ENCODE peak calls at places on chromosomes 12 and 14, in ten cellular contexts. One of them, this sample, is unnamed.

GRCh38 chr12:66708704-66709443 is 30.0 kb upstream of the GRIP1 start:
- DNase-seq in upper lobe of right lung: no peak
- DNase-seq in neural crest cell: no peak
- DNase-seq in GM06990: no peak
- DNase-seq in IMR-90: peak
- DNase-seq in fibroblast of lung: no peak
- DNase-seq in H9: no peak
- DNase-seq in lower leg skin: no peak
- DNase-seq in ovary: no peak
- DNase-seq in foreskin fibroblast: no peak
- DNase-seq in this sample: no peak

GRCh38 chr12:45232771-45233372 is 17.0 kb downstream of the ANO6 start:
- DNase-seq in upper lobe of right lung: no peak
- DNase-seq in neural crest cell: no peak
- DNase-seq in GM06990: no peak
- DNase-seq in IMR-90: peak
- DNase-seq in fibroblast of lung: peak
- DNase-seq in H9: peak
- DNase-seq in lower leg skin: peak
- DNase-seq in ovary: no peak
- DNase-seq in foreskin fibroblast: peak
- DNase-seq in this sample: peak

GRCh38 chr14:68890173-68890931 is 88.8 kb downstream of the ACTN1 start:
- DNase-seq in upper lobe of right lung: no peak
- DNase-seq in neural crest cell: no peak
- DNase-seq in GM06990: no peak
- DNase-seq in IMR-90: no peak
- DNase-seq in fibroblast of lung: no peak
- DNase-seq in H9: no peak
- DNase-seq in lower leg skin: no peak
- DNase-seq in ovary: no peak
- DNase-seq in foreskin fibroblast: no peak
- DNase-seq in this sample: no peak

GRCh38 chr12:19808371-19808770 is 369.1 kb downstream of the AEBP2 start:
- DNase-seq in upper lobe of right lung: no peak
- DNase-seq in neural crest cell: no peak
- DNase-seq in GM06990: no peak
- DNase-seq in IMR-90: no peak
- DNase-seq in fibroblast of lung: peak
- DNase-seq in H9: no peak
- DNase-seq in lower leg skin: no peak
- DNase-seq in ovary: no peak
- DNase-seq in foreskin fibroblast: no peak
- DNase-seq in this sample: no peak

GRCh38 chr12:8771072-8771471 is 51.3 kb upstream of the A2ML1 start:
- DNase-seq in upper lobe of right lung: no peak
- DNase-seq in neural crest cell: no peak
- DNase-seq in GM06990: no peak
- DNase-seq in IMR-90: no peak
- DNase-seq in fibroblast of lung: no peak
- DNase-seq in H9: no peak
- DNase-seq in lower leg skin: no peak
- DNase-seq in ovary: no peak
- DNase-seq in foreskin fibroblast: no peak
- DNase-seq in this sample: no peak

GRCh38 chr14:96273629-96274028 is 17.6 kb downstream of the BDKRB1 start:
- DNase-seq in upper lobe of right lung: no peak
- DNase-seq in neural crest cell: no peak
- DNase-seq in GM06990: no peak
- DNase-seq in IMR-90: no peak
- DNase-seq in fibroblast of lung: no peak
- DNase-seq in H9: no peak
- DNase-seq in lower leg skin: no peak
- DNase-seq in ovary: no peak
- DNase-seq in foreskin fibroblast: no peak
- DNase-seq in this sample: no peak

GRCh38 chr14:40268236-40268635 is 836.0 kb upstream of the FBXO33 start:
- DNase-seq in upper lobe of right lung: no peak
- DNase-seq in neural crest cell: no peak
- DNase-seq in GM06990: no peak
- DNase-seq in IMR-90: no peak
- DNase-seq in fibroblast of lung: no peak
- DNase-seq in H9: no peak
- DNase-seq in lower leg skin: no peak
- DNase-seq in ovary: no peak
- DNase-seq in foreskin fibroblast: no peak
- DNase-seq in this sample: no peak

GRCh38 chr12:21634245-21634644 is 23.4 kb downstream of the LDHB start:
- DNase-seq in upper lobe of right lung: no peak
- DNase-seq in neural crest cell: no peak
- DNase-seq in GM06990: no peak
- DNase-seq in IMR-90: no peak
- DNase-seq in fibroblast of lung: no peak
- DNase-seq in H9: no peak
- DNase-seq in lower leg skin: no peak
- DNase-seq in ovary: no peak
- DNase-seq in foreskin fibroblast: no peak
- DNase-seq in this sample: no peak

GRCh38 chr12:79766705-79767464 is 76.1 kb upstream of the PAWR start:
- DNase-seq in upper lobe of right lung: no peak
- DNase-seq in neural crest cell: no peak
- DNase-seq in GM06990: no peak
- DNase-seq in IMR-90: peak
- DNase-seq in fibroblast of lung: peak
- DNase-seq in H9: no peak
- DNase-seq in lower leg skin: no peak
- DNase-seq in ovary: no peak
- DNase-seq in foreskin fibroblast: no peak
- DNase-seq in this sample: no peak

GRCh38 chr12:93742086-93742934 is 65.1 kb downstream of the CRADD start:
- DNase-seq in upper lobe of right lung: peak
- DNase-seq in neural crest cell: peak
- DNase-seq in GM06990: peak
- DNase-seq in IMR-90: peak
- DNase-seq in fibroblast of lung: peak
- DNase-seq in H9: peak
- DNase-seq in lower leg skin: peak
- DNase-seq in ovary: peak
- DNase-seq in foreskin fibroblast: peak
- DNase-seq in this sample: no peak

GRCh38 chr12:127909031-127909430 is 357.9 kb upstream of the TMEM132C start:
- DNase-seq in upper lobe of right lung: no peak
- DNase-seq in neural crest cell: no peak
- DNase-seq in GM06990: no peak
- DNase-seq in IMR-90: no peak
- DNase-seq in fibroblast of lung: peak
- DNase-seq in H9: no peak
- DNase-seq in lower leg skin: no peak
- DNase-seq in ovary: no peak
- DNase-seq in foreskin fibroblast: no peak
- DNase-seq in this sample: no peak

GRCh38 chr14:32203928-32204357 is 874 bp upstream of the RNU6-8 start:
- DNase-seq in upper lobe of right lung: no peak
- DNase-seq in neural crest cell: peak
- DNase-seq in GM06990: peak
- DNase-seq in IMR-90: no peak
- DNase-seq in fibroblast of lung: peak
- DNase-seq in H9: peak
- DNase-seq in lower leg skin: no peak
- DNase-seq in ovary: peak
- DNase-seq in foreskin fibroblast: no peak
- DNase-seq in this sample: no peak

GRCh38 chr14:105026789-105027563 is 6.1 kb upstream of the CDCA4 start:
- DNase-seq in upper lobe of right lung: no peak
- DNase-seq in neural crest cell: no peak
- DNase-seq in GM06990: no peak
- DNase-seq in IMR-90: peak
- DNase-seq in fibroblast of lung: peak
- DNase-seq in H9: no peak
- DNase-seq in lower leg skin: no peak
- DNase-seq in ovary: no peak
- DNase-seq in foreskin fibroblast: peak
- DNase-seq in this sample: no peak

DNA sequence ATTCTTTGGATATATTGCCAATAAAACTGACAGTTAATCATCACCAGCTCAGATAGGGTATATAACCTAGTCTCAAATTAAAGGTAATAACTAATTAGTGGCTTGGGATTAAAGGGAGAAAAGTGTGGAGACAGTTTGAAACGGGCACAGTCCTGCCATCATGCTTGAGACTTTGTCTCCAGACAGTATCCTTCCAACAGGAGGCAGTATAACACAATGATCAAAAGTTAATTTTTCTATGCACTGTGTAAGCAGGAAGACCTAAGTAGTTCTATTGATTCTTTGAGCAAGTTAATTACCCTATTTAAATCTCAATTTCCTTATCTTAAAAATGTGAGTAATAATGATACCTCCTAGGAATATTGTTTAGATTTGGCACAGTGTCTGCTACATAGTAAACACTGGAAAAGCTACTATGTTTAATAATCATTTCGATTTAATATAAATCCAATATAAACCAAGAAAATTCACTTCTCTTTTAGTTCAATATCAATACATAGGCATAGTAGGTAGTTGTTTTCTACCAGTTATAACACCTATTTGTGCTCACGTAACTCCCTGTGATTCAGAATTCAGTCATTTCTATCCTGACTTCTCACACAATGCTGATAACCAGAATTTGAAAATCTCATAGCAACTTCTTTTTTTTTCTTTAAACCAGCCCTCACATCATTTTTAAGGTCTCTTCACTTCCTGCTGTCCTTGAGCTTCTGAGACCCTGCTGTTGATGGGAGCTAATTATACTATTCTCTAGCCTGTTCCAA is 53.7 kb downstream of the GALNT4 start:
- DNase-seq in upper lobe of right lung: no peak
- DNase-seq in neural crest cell: no peak
- DNase-seq in GM06990: no peak
- DNase-seq in IMR-90: peak
- DNase-seq in fibroblast of lung: peak
- DNase-seq in H9: no peak
- DNase-seq in lower leg skin: no peak
- DNase-seq in ovary: no peak
- DNase-seq in foreskin fibroblast: no peak
- DNase-seq in this sample: no peak
- TF ChIP-seq CTCF in upper lobe of right lung: peak
- TF ChIP-seq CTCF in neural crest cell: peak
- TF ChIP-seq CTCF in GM06990: peak
- TF ChIP-seq CTCF in IMR-90: peak
- TF ChIP-seq CTCF in fibroblast of lung: peak
- TF ChIP-seq CTCF in H9: peak
- TF ChIP-seq CTCF in lower leg skin: no peak
- TF ChIP-seq CTCF in ovary: no peak
- TF ChIP-seq CTCF in foreskin fibroblast: peak
- TF ChIP-seq CTCF in this sample: peak

DNA sequence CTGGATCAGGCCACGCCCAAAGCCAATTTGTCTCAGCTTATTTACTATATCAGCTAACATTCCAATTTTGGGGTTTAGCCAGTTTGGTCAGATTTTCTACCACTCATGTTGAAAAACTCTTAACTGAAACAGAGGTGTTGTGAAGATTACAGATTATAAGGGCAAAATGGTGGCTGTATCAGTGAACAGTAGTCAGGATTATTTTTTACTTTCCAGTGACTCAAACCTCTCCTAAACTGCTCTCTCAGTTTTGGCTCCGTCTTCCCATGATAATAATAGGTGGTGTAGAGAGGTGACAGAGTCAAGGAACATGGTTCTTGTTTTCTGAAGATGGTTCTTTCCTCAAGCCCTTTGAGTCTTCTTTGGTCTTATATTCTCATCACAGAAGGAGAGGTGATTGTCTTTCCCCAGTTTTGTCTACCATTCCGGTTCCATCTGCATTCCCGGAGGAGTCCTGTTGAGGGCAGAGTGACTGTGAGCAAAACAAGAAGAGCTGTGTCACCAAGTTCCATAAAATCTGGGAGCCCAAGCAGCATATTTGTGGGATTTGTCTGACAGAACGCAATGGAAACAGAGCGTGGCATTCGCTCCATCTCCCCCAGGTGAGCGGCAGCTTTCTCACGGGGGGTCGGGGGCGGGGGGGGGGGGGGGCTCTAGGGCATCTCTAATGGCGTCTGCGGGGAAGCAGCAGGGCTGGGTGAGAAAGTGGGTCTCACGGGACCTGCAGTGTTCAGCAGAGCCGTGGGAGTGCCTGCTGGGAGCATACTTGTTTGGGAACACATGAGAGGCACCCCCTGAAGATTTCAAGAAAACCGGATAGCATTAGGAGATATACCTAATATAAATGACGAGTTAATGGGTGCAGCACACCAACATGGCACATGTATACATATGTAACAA is 59.1 kb downstream of the TBC1D30 start:
- DNase-seq in upper lobe of right lung: no peak
- DNase-seq in neural crest cell: no peak
- DNase-seq in GM06990: no peak
- DNase-seq in IMR-90: no peak
- DNase-seq in fibroblast of lung: no peak
- DNase-seq in H9: peak
- DNase-seq in lower leg skin: no peak
- DNase-seq in ovary: no peak
- DNase-seq in foreskin fibroblast: no peak
- DNase-seq in this sample: no peak
- TF ChIP-seq CTCF in upper lobe of right lung: no peak
- TF ChIP-seq CTCF in neural crest cell: peak
- TF ChIP-seq CTCF in GM06990: no peak
- TF ChIP-seq CTCF in IMR-90: no peak
- TF ChIP-seq CTCF in fibroblast of lung: no peak
- TF ChIP-seq CTCF in H9: peak
- TF ChIP-seq CTCF in lower leg skin: no peak
- TF ChIP-seq CTCF in ovary: no peak
- TF ChIP-seq CTCF in foreskin fibroblast: no peak
- TF ChIP-seq CTCF in this sample: no peak

DNA sequence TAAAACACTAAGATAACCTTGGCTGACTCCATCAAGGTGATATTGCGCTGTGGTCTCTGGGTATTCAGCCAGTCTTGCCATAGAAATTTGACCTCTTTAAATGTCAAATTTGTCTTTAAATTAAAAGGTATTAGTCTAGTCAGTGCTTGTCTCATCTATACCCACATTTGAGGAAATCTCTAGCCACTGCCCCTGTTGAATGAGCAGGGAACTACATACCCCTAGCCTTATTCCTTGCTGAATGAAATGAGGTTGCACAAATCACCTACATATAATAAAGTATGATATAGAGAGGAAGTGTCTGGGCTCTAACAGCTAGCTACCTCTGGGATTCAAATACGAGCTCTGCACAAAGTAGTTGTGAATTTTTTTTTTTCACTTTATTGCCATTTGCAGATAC is 256.8 kb downstream of the C12orf50 start:
- DNase-seq in upper lobe of right lung: no peak
- DNase-seq in neural crest cell: no peak
- DNase-seq in GM06990: no peak
- DNase-seq in IMR-90: no peak
- DNase-seq in fibroblast of lung: no peak
- DNase-seq in H9: no peak
- DNase-seq in lower leg skin: no peak
- DNase-seq in ovary: no peak
- DNase-seq in foreskin fibroblast: no peak
- DNase-seq in this sample: no peak
- TF ChIP-seq CTCF in upper lobe of right lung: no peak
- TF ChIP-seq CTCF in neural crest cell: no peak
- TF ChIP-seq CTCF in GM06990: no peak
- TF ChIP-seq CTCF in IMR-90: no peak
- TF ChIP-seq CTCF in fibroblast of lung: no peak
- TF ChIP-seq CTCF in H9: peak
- TF ChIP-seq CTCF in lower leg skin: no peak
- TF ChIP-seq CTCF in ovary: no peak
- TF ChIP-seq CTCF in foreskin fibroblast: no peak
- TF ChIP-seq CTCF in this sample: no peak

GRCh38 chr14:101559250-101559623 is 2.1 kb upstream of the DIO3 start:
- DNase-seq in upper lobe of right lung: no peak
- DNase-seq in neural crest cell: no peak
- DNase-seq in GM06990: no peak
- DNase-seq in IMR-90: no peak
- DNase-seq in fibroblast of lung: no peak
- DNase-seq in H9: no peak
- DNase-seq in lower leg skin: no peak
- DNase-seq in ovary: no peak
- DNase-seq in foreskin fibroblast: no peak
- DNase-seq in this sample: no peak
- TF ChIP-seq CTCF in upper lobe of right lung: no peak
- TF ChIP-seq CTCF in neural crest cell: no peak
- TF ChIP-seq CTCF in GM06990: no peak
- TF ChIP-seq CTCF in IMR-90: no peak
- TF ChIP-seq CTCF in fibroblast of lung: no peak
- TF ChIP-seq CTCF in H9: no peak
- TF ChIP-seq CTCF in lower leg skin: no peak
- TF ChIP-seq CTCF in ovary: no peak
- TF ChIP-seq CTCF in foreskin fibroblast: no peak
- TF ChIP-seq CTCF in this sample: no peak

This sample was measured in right atrium auricular region.